ENCODE peak calls at places on chromosome 15, in nine cellular contexts. M is CD8-positive, alpha-beta T cell; F is GM06990; A is heart left ventricle; B is neural progenitor cell; S is brain microvascular endothelial cell; N is endodermal cell; G is NB4; W is AG04449. I is an unnamed sample.

GRCh38 chr15:96296264-96296663 is 34.2 kb upstream of the NR2F2 start:
- DNase-seq in G (no peak), A (no peak), W (no peak), N (no peak), F (no peak), S (peak), M (no peak), B (no peak), I (no peak)

GRCh38 chr15:52220896-52221660 is 29.9 kb upstream of the GNB5 start:
- DNase-seq in N (no peak), W (no peak), F (no peak), G (no peak), B (no peak), M (no peak), S (no peak), A (no peak), I (no peak)

GRCh38 chr15:52318729-52319500 is 23.3 kb upstream of the MYO5C start:
- DNase-seq in W (no peak), F (no peak), S (no peak), B (no peak), M (no peak), N (no peak), G (no peak), A (peak), I (no peak)

GRCh38 chr15:95325763-95326688 is 1004.5 kb upstream of the NR2F2 start:
- DNase-seq in F (no peak), B (no peak), M (no peak), N (no peak), G (no peak), S (peak), W (no peak), A (no peak), I (no peak)

GRCh38 chr15:72554471-72555425 is 80.6 kb downstream of the ARIH1 start:
- DNase-seq in W (no peak), A (no peak), N (no peak), S (peak), G (no peak), B (no peak), M (no peak), F (no peak), I (no peak)

GRCh38 chr15:48722764-48723661 is 77.5 kb upstream of the FBN1 start:
- DNase-seq in M (no peak), A (no peak), N (no peak), B (no peak), S (peak), W (peak), F (no peak), G (peak), I (no peak)

GRCh38 chr15:51776952-51777574 is 25.7 kb downstream of the TMOD2 start:
- DNase-seq in N (peak), W (peak), F (peak), M (peak), B (peak), S (peak), G (peak), A (peak), I (peak)

GRCh38 chr15:23467110-23467600 is 20.1 kb upstream of the GOLGA6L2 start:
- DNase-seq in M (no peak), A (no peak), B (peak), S (no peak), W (no peak), N (no peak), F (no peak), G (peak), I (no peak)

GRCh38 chr15:29043731-29044485 is 158.1 kb downstream of the APBA2 start:
- DNase-seq in N (no peak), S (peak), B (no peak), M (no peak), W (no peak), F (no peak), G (no peak), A (no peak), I (no peak)

GRCh38 chr15:50137330-50137761 is 18.3 kb upstream of the ATP8B4 start:
- DNase-seq in B (no peak), A (no peak), W (peak), S (peak), M (no peak), G (no peak), F (no peak), N (no peak), I (no peak)

GRCh38 chr15:89680282-89680873 is 1.2 kb upstream of the PLIN1 start:
- DNase-seq in W (peak), S (no peak), F (no peak), G (no peak), B (no peak), A (peak), M (no peak), N (no peak), I (peak)

GRCh38 chr15:49718846-49719245 is 98.0 kb downstream of the DTWD1 start:
- DNase-seq in N (no peak), G (no peak), W (no peak), A (no peak), B (no peak), S (no peak), F (no peak), M (no peak), I (no peak)

GRCh38 chr15:49062900-49063299 is 16.7 kb upstream of the SECISBP2L start:
- DNase-seq in G (no peak), A (no peak), F (no peak), B (no peak), W (no peak), M (no peak), S (no peak), N (no peak), I (no peak)

GRCh38 chr15:48865387-48866079 is 12.4 kb upstream of the EID1 start:
- DNase-seq in W (no peak), N (peak), M (no peak), A (no peak), S (peak), B (peak), F (no peak), G (peak), I (no peak)

GRCh38 chr15:65580287-65580686 is 30.6 kb downstream of the INTS14 start:
- DNase-seq in S (peak), N (peak), B (peak), F (no peak), A (no peak), M (no peak), W (peak), G (no peak), I (no peak)

GRCh38 chr15:76057332-76058000 is 2.3 kb upstream of the TMEM266 start:
- DNase-seq in W (no peak), G (peak), F (no peak), S (peak), A (peak), M (no peak), B (peak), N (peak), I (no peak)

GRCh38 chr15:55770808-55771207 is 27.9 kb upstream of the PRTG start:
- DNase-seq in W (no peak), S (no peak), G (no peak), A (no peak), N (no peak), F (no peak), M (no peak), B (no peak), I (no peak)

GRCh38 chr15:35281515-35281914 is 196.4 kb upstream of the NANOGP8 start:
- DNase-seq in N (no peak), B (no peak), G (no peak), F (no peak), M (no peak), S (peak), W (no peak), A (no peak), I (no peak)

GRCh38 chr15:80159811-80160569 is 7.2 kb downstream of the FAH start:
- DNase-seq in S (no peak), M (no peak), A (no peak), B (no peak), N (no peak), W (no peak), G (peak), F (peak), I (no peak)

GRCh38 chr15:69723404-69724097 is 270.9 kb downstream of the RPLP1 start:
- DNase-seq in G (peak), A (no peak), B (peak), M (no peak), N (peak), W (no peak), F (no peak), S (no peak), I (no peak)

GRCh38 chr15:101372960-101373525 is 78.0 kb upstream of the SNRPA1 start:
- DNase-seq in B (no peak), F (no peak), S (no peak), W (no peak), M (no peak), N (peak), A (no peak), G (no peak), I (no peak)

GRCh38 chr15:65263313-65263712 is 23.4 kb downstream of the PARP16 start:
- DNase-seq in N (no peak), F (no peak), A (no peak), S (no peak), W (no peak), G (no peak), M (no peak), B (no peak), I (no peak)

GRCh38 chr15:66251790-66252355 is 1.7 kb downstream of the MEGF11 start:
- DNase-seq in F (no peak), B (peak), A (no peak), N (no peak), S (no peak), M (no peak), W (no peak), G (peak), I (no peak)

GRCh38 chr15:98647774-98648653 is at the start of gene IGF1R:
- DNase-seq in S (peak), N (peak), M (peak), W (no peak), A (peak), G (peak), F (peak), B (peak), I (no peak)

GRCh38 chr15:66803182-66803729 is 101.2 kb downstream of the SMAD6 start:
- DNase-seq in M (no peak), S (peak), G (no peak), A (peak), W (peak), B (peak), N (peak), F (no peak), I (peak)

GRCh38 chr15:46344115-46344749 is 709.4 kb downstream of the SQOR start:
- DNase-seq in M (no peak), N (no peak), S (no peak), A (no peak), B (no peak), F (no peak), W (no peak), G (no peak), I (no peak)
- H3K4me3 ChIP-seq in M (no peak), N (no peak), S (no peak), A (no peak), B (no peak), F (no peak), W (no peak), G (no peak), I (no peak)

GRCh38 chr15:71386448-71387236 is 271.4 kb downstream of the THSD4 start:
- DNase-seq in N (no peak), A (no peak), F (no peak), B (peak), G (peak), W (no peak), S (no peak), M (no peak), I (no peak)
- TF ChIP-seq CTCF in N (peak), A (peak), F (peak), B (peak), G (no peak), W (peak), S (peak), M (peak), I (peak)

DNA sequence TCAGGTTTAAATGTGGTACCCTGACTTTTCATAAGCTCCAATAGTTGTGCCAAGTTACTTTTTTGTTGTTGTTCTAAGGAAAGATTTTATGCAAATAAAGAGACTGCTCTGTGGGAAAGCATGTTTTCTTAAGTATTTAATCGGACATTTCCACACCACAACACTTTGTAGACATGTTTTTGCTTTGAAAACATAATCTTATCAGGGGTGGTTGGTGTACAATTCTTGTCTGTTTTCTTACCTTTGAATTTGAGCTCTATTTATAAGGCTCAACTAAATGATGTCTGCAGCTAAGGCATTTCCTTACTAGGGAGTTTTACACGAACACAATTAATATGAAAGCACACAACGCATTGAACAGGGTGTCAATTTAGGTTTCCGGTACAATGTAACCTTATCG is 81.5 kb upstream of the CDIN1 start:
- DNase-seq in B (no peak), W (no peak), G (no peak), S (no peak), A (no peak), N (no peak), F (no peak), M (no peak), I (no peak)
- H3K4me3 ChIP-seq in B (no peak), W (no peak), G (no peak), S (no peak), A (no peak), N (no peak), F (no peak), M (no peak), I (no peak)

DNA sequence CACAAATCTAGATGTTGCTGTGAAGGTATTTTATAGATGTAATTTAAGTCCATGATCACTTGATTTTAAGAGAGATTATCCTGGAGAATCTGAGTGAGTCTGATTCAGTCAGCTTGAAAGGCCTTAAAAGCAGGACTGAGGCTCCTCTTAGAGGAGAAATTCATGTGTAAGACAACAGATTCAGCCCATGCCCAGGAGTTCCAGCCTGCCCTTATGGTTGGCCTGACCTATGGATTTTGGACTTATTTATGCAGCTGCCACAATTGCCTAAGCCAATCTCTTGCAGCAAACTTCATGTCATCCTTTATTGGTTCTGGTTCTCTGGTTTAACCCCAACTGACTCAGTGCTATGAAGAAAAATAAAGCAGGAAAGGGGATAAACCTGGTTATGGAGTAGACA is 296.5 kb upstream of the RASGRP1 start:
- DNase-seq in S (no peak), N (no peak), W (no peak), A (no peak), M (no peak), G (no peak), F (no peak), B (no peak), I (no peak)
- TF ChIP-seq CTCF in S (no peak), N (no peak), W (no peak), A (no peak), M (no peak), G (no peak), F (no peak), B (no peak), I (no peak)

DNA sequence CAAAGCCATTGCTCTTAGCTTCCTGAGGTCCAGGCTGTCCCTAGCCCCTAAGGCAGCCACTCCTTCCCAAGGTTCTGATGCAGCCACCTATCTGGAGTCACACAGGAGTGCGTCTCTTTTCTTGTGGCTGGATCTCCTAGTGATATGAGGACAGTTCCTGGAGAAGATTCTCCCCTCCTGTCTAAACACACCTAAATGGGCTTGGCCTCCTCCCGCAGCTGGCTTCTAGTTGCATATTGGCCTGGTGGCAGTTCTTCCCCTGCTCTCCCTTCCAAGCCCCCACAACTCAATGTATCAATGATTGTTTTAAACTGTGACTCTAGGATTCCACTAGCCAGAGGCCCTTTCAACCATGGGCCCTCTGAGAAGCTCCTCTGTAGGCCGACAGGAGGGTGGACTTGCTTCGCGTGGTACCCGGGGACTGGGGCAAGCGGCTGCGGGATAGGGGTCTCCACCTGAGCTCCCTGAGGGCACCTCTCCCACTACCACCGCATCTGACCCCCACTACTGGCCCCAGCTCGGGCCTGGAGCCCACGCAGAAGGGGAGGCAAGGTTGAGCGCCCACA is 1.4 kb downstream of the ITGA11 start:
- DNase-seq in N (peak), S (no peak), B (no peak), G (no peak), F (no peak), A (peak), W (no peak), M (no peak), I (no peak)
- H3K4me3 ChIP-seq in N (no peak), S (peak), B (peak), G (no peak), F (no peak), A (peak), W (peak), M (no peak), I (no peak)

DNA sequence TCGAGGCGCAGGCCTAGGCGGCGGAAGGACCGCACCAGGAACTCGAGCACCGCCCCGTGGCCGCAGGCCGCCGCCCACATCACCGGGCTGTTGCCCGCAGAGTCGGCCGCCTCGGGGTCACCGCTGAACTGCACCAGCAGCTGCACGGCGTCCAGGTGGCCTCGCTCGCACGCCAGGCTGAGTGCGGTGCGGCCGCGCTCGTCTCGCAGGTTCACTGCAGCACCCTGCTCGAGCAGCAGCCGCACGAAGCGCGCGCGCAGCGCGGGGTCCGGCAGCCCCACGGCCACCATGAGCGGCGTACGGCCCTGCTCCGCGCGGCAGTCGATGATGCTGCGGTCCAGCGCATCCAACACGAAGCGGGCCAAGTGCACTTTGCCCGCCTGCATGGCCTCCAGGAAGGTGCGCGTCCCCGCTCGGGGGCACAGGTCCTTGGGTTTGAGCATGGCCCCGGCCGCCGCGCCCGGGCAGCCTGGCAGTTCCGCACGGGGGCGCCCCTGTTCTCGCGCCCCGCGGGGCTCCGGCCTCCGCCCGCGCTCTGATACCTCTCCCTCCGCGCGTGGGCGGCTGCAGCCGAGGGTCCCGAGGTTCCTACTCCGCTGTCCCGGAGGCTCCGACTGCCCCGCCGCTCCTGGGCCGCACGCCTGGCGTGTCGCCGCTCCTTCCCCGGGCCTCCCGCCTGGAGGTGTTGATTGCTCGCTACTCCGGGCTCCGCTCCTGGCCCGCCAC is 557 bp downstream of the ANKRD63 start:
- DNase-seq in M (peak), B (peak), W (no peak), N (peak), G (peak), F (peak), A (no peak), S (no peak), I (no peak)
- TF ChIP-seq CTCF in M (peak), B (peak), W (peak), N (peak), G (peak), F (peak), A (peak), S (peak), I (peak)

GRCh38 chr15:27481768-27482167 is 510.8 kb downstream of the GABRG3 start:
- DNase-seq in S (no peak), M (no peak), W (no peak), B (peak), N (peak), G (no peak), F (no peak), A (no peak), I (no peak)
- H3K4me3 ChIP-seq in S (no peak), M (no peak), W (no peak), B (no peak), N (no peak), G (no peak), F (no peak), A (no peak), I (no peak)

GRCh38 chr15:91522609-91523332 is 330.7 kb upstream of the SLCO3A1 start:
- DNase-seq in N (peak), F (no peak), A (no peak), W (no peak), B (peak), G (peak), M (no peak), S (no peak), I (no peak)
- TF ChIP-seq CTCF in N (peak), F (no peak), A (peak), W (peak), B (peak), G (no peak), M (peak), S (peak), I (peak)

I was measured in LNCaP clone FGC.